ENCODE peak calls at places on chromosomes 5 and 9, in four cellular contexts. Z is cardiac muscle cell, K is activated B cell treated with CpG ODN at 0.5 μM for 24 hours, W is endothelial cell of umbilical vein. Y is an unnamed sample.

GRCh38 chr9:79671558-79671957 is 99.8 kb downstream of the TLE4 start:
- DNase-seq in Z (no peak), K (no peak), W (no peak), Y (no peak)

GRCh38 chr9:84755375-84755774 is 85.8 kb downstream of the NTRK2 start:
- DNase-seq in Z (no peak), K (no peak), W (no peak), Y (no peak)

GRCh38 chr5:157540707-157541451 is 34.7 kb downstream of the ADAM19 start:
- DNase-seq in Z (peak), K (peak), W (peak), Y (peak)

GRCh38 chr5:112002368-112002767 is 245.4 kb upstream of the NREP start:
- DNase-seq in Z (no peak), K (no peak), W (no peak), Y (no peak)

GRCh38 chr9:8924529-8924928 is 1125.0 kb upstream of the DMAC1 start:
- DNase-seq in Z (no peak), K (no peak), W (no peak), Y (no peak)

GRCh38 chr5:73748510-73749410 is 122.8 kb downstream of the ARHGEF28 start:
- DNase-seq in Z (peak), K (no peak), W (peak), Y (no peak)

GRCh38 chr5:37638897-37639296 is 200.9 kb downstream of the GDNF start:
- DNase-seq in Z (no peak), K (no peak), W (no peak), Y (no peak)

GRCh38 chr5:35478856-35479682 is 138.6 kb upstream of the SPEF2 start:
- DNase-seq in Z (peak), K (no peak), W (peak), Y (no peak)

GRCh38 chr9:135926402-135927194 is 19.3 kb upstream of the CAMSAP1 start:
- DNase-seq in Z (peak), K (no peak), W (peak), Y (no peak)

GRCh38 chr9:28999806-29000205 is 1426.5 kb upstream of the C9orf72 start:
- DNase-seq in Z (no peak), K (no peak), W (no peak), Y (no peak)

GRCh38 chr9:116137010-116137409 is 16.6 kb upstream of the PAPPA start:
- DNase-seq in Z (no peak), K (no peak), W (no peak), Y (no peak)

GRCh38 chr9:84075004-84075403 is 94.4 kb downstream of the RMI1 start:
- DNase-seq in Z (no peak), K (no peak), W (no peak), Y (no peak)

DNA sequence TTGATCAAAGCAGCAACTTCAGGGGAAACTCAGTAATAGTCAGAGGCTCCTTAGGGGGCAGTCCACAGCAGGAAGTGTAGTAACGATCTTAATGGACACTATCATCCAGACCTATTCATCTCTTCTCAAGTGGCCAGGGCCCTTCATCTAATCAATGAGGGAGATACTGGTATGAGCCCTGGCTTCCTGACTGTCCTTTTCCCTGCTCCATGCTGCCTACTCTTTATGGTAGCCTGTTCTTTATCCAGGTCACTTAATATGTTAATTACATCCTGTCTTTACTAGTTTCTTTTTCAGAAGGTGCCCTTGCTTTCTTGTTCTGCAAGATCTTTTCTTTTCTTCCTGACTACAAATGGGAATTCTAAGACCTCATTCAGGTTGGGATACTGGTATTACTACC is 197.1 kb downstream of the CAVIN4 start:
- DNase-seq in Z (no peak), K (no peak), W (no peak), Y (no peak)
- TF ChIP-seq CTCF in Z (no peak), K (no peak), W (no peak), Y (no peak)

GRCh38 chr9:90137824-90138223 is 504.8 kb downstream of the DIRAS2 start:
- DNase-seq in Z (no peak), K (no peak), W (no peak), Y (no peak)

GRCh38 chr9:90140131-90140818 is 502.3 kb downstream of the DIRAS2 start:
- DNase-seq in Z (no peak), K (no peak), W (no peak), Y (no peak)

GRCh38 chr9:90141723-90142122 is 500.9 kb downstream of the DIRAS2 start:
- DNase-seq in Z (peak), K (no peak), W (no peak), Y (no peak)

GRCh38 chr9:90142580-90142979 is 500.0 kb downstream of the DIRAS2 start:
- DNase-seq in Z (peak), K (no peak), W (peak), Y (peak)
- TF ChIP-seq CTCF in Z (peak), K (peak), W (peak), Y (peak)

GRCh38 chr9:2373648-2374047 is 247.9 kb upstream of the VLDLR start:
- DNase-seq in Z (no peak), K (no peak), W (no peak), Y (no peak)

GRCh38 chr9:2362170-2362569 is 259.4 kb upstream of the VLDLR start:
- DNase-seq in Z (no peak), K (no peak), W (no peak), Y (no peak)

GRCh38 chr9:2363138-2363745 is 258.3 kb upstream of the VLDLR start:
- DNase-seq in Z (peak), K (no peak), W (no peak), Y (no peak)

GRCh38 chr9:2367970-2368369 is 253.6 kb upstream of the VLDLR start:
- DNase-seq in Z (no peak), K (no peak), W (no peak), Y (no peak)
- TF ChIP-seq CTCF in Z (peak), K (no peak), W (no peak), Y (no peak)

DNA sequence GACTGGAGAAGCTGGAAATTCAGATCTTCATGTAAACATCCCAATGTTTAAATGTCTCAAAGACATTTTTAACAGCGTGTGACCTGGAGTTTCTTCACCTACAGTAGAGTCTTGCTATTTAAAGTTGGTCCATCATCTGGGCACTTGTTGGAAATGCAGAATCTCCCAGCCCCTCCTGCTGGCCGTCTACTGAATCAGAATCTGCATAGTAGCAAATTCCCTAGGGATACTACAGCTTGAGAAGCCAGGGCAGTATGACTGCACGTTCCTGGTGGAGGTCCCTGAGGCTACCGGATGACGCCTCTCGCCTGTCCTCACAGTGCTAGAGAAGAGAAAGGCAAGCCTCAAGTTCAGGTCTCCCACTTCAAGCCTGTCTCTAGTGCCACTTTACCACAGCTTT is 15.7 kb downstream of the SAP30L start:
- DNase-seq in Z (peak), K (no peak), W (no peak), Y (no peak)
- TF ChIP-seq CTCF in Z (peak), K (no peak), W (no peak), Y (peak)